ENCODE peak calls at places on chromosomes 6 and 20, in nine cellular contexts. C is C1 segment of cervical spinal cord; J is cardiac fibroblast; P is ACHN; G is NCI-H2081 treated with DMSO at 0.1 percent for 48 hours; W is activated naive CD4-positive, alpha-beta T cell; X is NCI-H345; M is amniotic epithelial cell; O is activated CD4-positive, alpha-beta T cell treated with anti-CD3 and anti-CD28 coated beads for 36 hours. D is an unnamed sample.

GRCh38 chr6:165877192-165877591 is 214.2 kb upstream of the PDE10A start:
- DNase-seq in C (no peak), X (no peak), M (no peak), J (no peak), G (no peak), O (no peak), P (no peak), W (no peak), D (no peak)

GRCh38 chr6:169487579-169488205 is 214.1 kb downstream of the WDR27 start:
- DNase-seq in M (peak; percentile 37), X (no peak), O (no peak), P (peak; percentile 4), W (no peak), J (peak; percentile 36), C (no peak), G (no peak), D (no peak)

GRCh38 chr6:163338671-163339405 is 75.7 kb upstream of the QKI start:
- DNase-seq in C (peak; percentile 75), G (no peak), O (no peak), P (no peak), J (peak; percentile 64), X (peak; percentile 8), M (no peak), W (no peak), D (peak; percentile 66)

GRCh38 chr6:112214749-112215269 is 39.6 kb downstream of the LAMA4 start:
- DNase-seq in W (no peak), J (no peak), X (peak; percentile 65), M (no peak), C (no peak), P (no peak), O (no peak), G (no peak), D (no peak)

GRCh38 chr6:71473908-71474307 is 185.3 kb downstream of the OGFRL1 start:
- DNase-seq in O (no peak), G (no peak), X (no peak), C (no peak), J (peak; percentile 94), M (peak; percentile 97), P (peak; percentile 83), W (no peak), D (no peak)

GRCh38 chr6:160791981-160792418 is 90.0 kb downstream of the PLG start:
- DNase-seq in O (no peak), W (no peak), C (no peak), X (no peak), P (no peak), M (no peak), J (no peak), G (no peak), D (no peak)

GRCh38 chr20:52269327-52269726 is 77.7 kb upstream of the ZFP64 start:
- DNase-seq in M (no peak), G (no peak), W (no peak), O (no peak), C (no peak), X (no peak), J (no peak), P (no peak), D (no peak)

GRCh38 chr6:39929039-39929732 is 5.1 kb downstream of the MOCS1 start:
- DNase-seq in J (no peak), O (no peak), P (no peak), M (no peak), G (no peak), W (no peak), X (no peak), C (no peak), D (no peak)

GRCh38 chr20:48178607-48179006 is 393.3 kb upstream of the SULF2 start:
- DNase-seq in O (no peak), J (no peak), G (no peak), W (no peak), X (no peak), C (no peak), P (no peak), M (no peak), D (no peak)

GRCh38 chr20:16691381-16691780 is 38.4 kb upstream of the SNRPB2 start:
- DNase-seq in O (no peak), G (no peak), W (no peak), M (no peak), P (no peak), C (no peak), J (no peak), X (no peak), D (no peak)

GRCh38 chr20:48904566-48905321 is 16.8 kb upstream of the ARFGEF2 start:
- DNase-seq in P (peak; percentile 58), W (peak; percentile 38), X (peak; percentile 63), O (peak; percentile 84), M (peak; percentile 67), J (peak; percentile 81), C (no peak), G (no peak), D (peak; percentile 26)

GRCh38 chr6:6685249-6685667 is 96.7 kb downstream of the LY86 start:
- DNase-seq in M (peak; percentile 93), P (no peak), X (no peak), J (no peak), C (no peak), W (no peak), O (no peak), G (no peak), D (no peak)

GRCh38 chr20:3685341-3685740 is 3.5 kb upstream of the ADAM33 start:
- DNase-seq in J (no peak), C (no peak), P (no peak), M (no peak), O (no peak), W (no peak), G (no peak), X (no peak), D (no peak)

GRCh38 chr6:75201901-75202672 is 3.8 kb downstream of the COL12A1 start:
- DNase-seq in M (peak; percentile 41), O (peak; percentile 28), G (no peak), W (no peak), C (no peak), X (peak; percentile 28), J (peak; percentile 39), P (peak; percentile 41), D (no peak)

GRCh38 chr6:13268914-13269532 is 59.3 kb downstream of the TBC1D7 start:
- DNase-seq in G (no peak), C (no peak), W (no peak), O (no peak), J (peak; percentile 70), M (peak; percentile 73), P (no peak), X (no peak), D (no peak)

GRCh38 chr20:49303211-49303610 is 25.4 kb upstream of the ZNFX1 start:
- DNase-seq in J (peak; percentile 74), C (no peak), W (no peak), G (no peak), X (no peak), M (no peak), P (no peak), O (no peak), D (no peak)

GRCh38 chr20:9415426-9415825 is 99.0 kb upstream of the LAMP5 start:
- DNase-seq in M (no peak), C (no peak), O (no peak), J (no peak), G (no peak), X (no peak), W (no peak), P (no peak), D (no peak)

GRCh38 chr6:99079058-99079457 is 131.3 kb upstream of the FBXL4 start:
- DNase-seq in X (no peak), J (no peak), M (no peak), G (no peak), C (no peak), P (no peak), W (no peak), O (no peak), D (no peak)

GRCh38 chr6:4291453-4292403 is 156.4 kb upstream of the ECI2 start:
- DNase-seq in M (peak; percentile 61), J (peak; percentile 34), G (no peak), W (no peak), C (no peak), P (peak; percentile 13), X (no peak), O (no peak), D (peak; percentile 53)

GRCh38 chr20:41136695-41137411 is 490 bp upstream of the PLCG1 start:
- DNase-seq in M (peak; percentile 72), G (peak; percentile 19), X (peak; percentile 94), O (peak; percentile 93), P (peak; percentile 77), J (peak; percentile 89), C (peak; percentile 91), W (peak; percentile 82), D (peak; percentile 92)

GRCh38 chr6:155387551-155387950 is 68.1 kb downstream of the NOX3 start:
- DNase-seq in C (no peak), G (no peak), W (no peak), P (peak; percentile 0), X (no peak), M (no peak), O (no peak), J (no peak), D (no peak)

GRCh38 chr6:67956352-67956751 is 678.7 kb upstream of the ADGRB3 start:
- DNase-seq in W (no peak), M (peak; percentile 3), G (no peak), O (no peak), J (no peak), X (no peak), C (no peak), P (no peak), D (no peak)

GRCh38 chr6:154070041-154070440 is 31.0 kb downstream of the OPRM1 start:
- DNase-seq in X (no peak), M (no peak), G (no peak), P (no peak), J (no peak), W (no peak), O (no peak), C (no peak), D (no peak)

GRCh38 chr6:73107016-73107415 is 118.3 kb downstream of the KHDC1L start:
- DNase-seq in G (no peak), X (no peak), J (no peak), P (no peak), O (no peak), C (no peak), W (no peak), M (peak; percentile 18), D (no peak)

GRCh38 chr6:27168586-27169443 is 78.7 kb upstream of the PRSS16 start:
- DNase-seq in O (no peak), J (peak; percentile 48), P (peak; percentile 16), W (no peak), M (peak; percentile 23), G (no peak), X (no peak), C (no peak), D (no peak)

GRCh38 chr20:64063389-64064144 is 569 bp downstream of the TCEA2 start:
- DNase-seq in M (no peak), J (no peak), X (peak; percentile 36), P (no peak), O (peak; percentile 78), G (no peak), C (no peak), W (no peak), D (peak; percentile 50)

GRCh38 chr20:32501709-32502108 is 83.4 kb downstream of the NOL4L start:
- DNase-seq in X (no peak), W (no peak), C (no peak), G (no peak), J (no peak), M (no peak), O (no peak), P (no peak), D (no peak)

GRCh38 chr20:61588356-61589054 is 336.4 kb downstream of the CDH4 start:
- DNase-seq in O (no peak), G (no peak), M (peak; percentile 88), P (peak; percentile 54), W (no peak), J (peak; percentile 2), X (no peak), C (no peak), D (peak; percentile 19)

GRCh38 chr20:47857142-47857993 is 72.1 kb upstream of the SULF2 start:
- DNase-seq in O (no peak), G (no peak), P (peak; percentile 58), W (no peak), X (no peak), C (no peak), M (peak; percentile 62), J (peak; percentile 56), D (peak; percentile 53)

GRCh38 chr6:3363296-3364025 is 93.4 kb downstream of the SLC22A23 start:
- DNase-seq in W (no peak), O (no peak), J (no peak), G (no peak), C (no peak), P (no peak), X (peak; percentile 35), M (no peak), D (no peak)

GRCh38 chr6:29943053-29943966 is 978 bp downstream of the HLA-A start:
- DNase-seq in O (peak; percentile 57), J (no peak), W (no peak), P (no peak), X (no peak), M (no peak), C (no peak), G (no peak), D (no peak)

D was measured in heart left ventricle.